ENCODE peak calls at places on chromosomes 11 and 22, in four cellular contexts. C is GM12878, L is HL-60, N is K562. R is an unnamed sample.
A peak's percentile ranks its signal among the peaks of the same experiment; 100 is the strongest.

GRCh38 chr11:37110383-37110782 is 512.3 kb upstream of the RAG2 start:
- DNase-seq in C (no peak), L (no peak), N (no peak), R (no peak)

GRCh38 chr22:49815641-49816071 is 12.0 kb downstream of the BRD1 start:
- DNase-seq in C (peak; percentile 15), L (no peak), N (no peak), R (no peak)

GRCh38 chr11:118979434-118979833 is 7.9 kb downstream of the FOXR1 start:
- DNase-seq in C (no peak), L (peak; percentile 54), N (peak; percentile 54), R (no peak)

GRCh38 chr11:8251767-8252295 is 11.8 kb downstream of the LMO1 start:
- DNase-seq in C (no peak), L (no peak), N (no peak), R (no peak)

GRCh38 chr11:95586681-95587080 is 202.9 kb downstream of the FAM76B start:
- DNase-seq in C (no peak), L (no peak), N (no peak), R (no peak)

GRCh38 chr22:46262449-46263207 is 515 bp downstream of the PKDREJ start:
- DNase-seq in C (no peak), L (no peak), N (no peak), R (no peak)

GRCh38 chr22:23054531-23055257 is 15.6 kb upstream of the GNAZ start:
- DNase-seq in C (peak; percentile 55), L (no peak), N (no peak), R (no peak)

GRCh38 chr11:112652786-112653390 is 308.3 kb upstream of the NCAM1 start:
- DNase-seq in C (no peak), L (no peak), N (no peak), R (no peak)

GRCh38 chr22:28008649-28009048 is 89.6 kb upstream of the PITPNB start:
- DNase-seq in C (no peak), L (no peak), N (no peak), R (no peak)

GRCh38 chr11:124800226-124800929 is at the start of gene MSANTD2:
- DNase-seq in C (no peak), L (peak; percentile 60), N (peak; percentile 78), R (peak; percentile 77)

GRCh38 chr22:29954203-29954855 is 71.4 kb downstream of the MTMR3 start:
- DNase-seq in C (no peak), L (no peak), N (no peak), R (no peak)

GRCh38 chr22:50696799-50697561 is 24.4 kb downstream of the SHANK3 start:
- DNase-seq in C (no peak), L (no peak), N (peak; percentile 51), R (no peak)

GRCh38 chr22:23762866-23763578 is at the start of gene C22orf15:
- DNase-seq in C (no peak), L (no peak), N (no peak), R (no peak)

GRCh38 chr11:83007909-83008580 is 63.7 kb downstream of the RAB30 start:
- DNase-seq in C (no peak), L (no peak), N (peak; percentile 67), R (no peak)

GRCh38 chr11:85118151-85118550 is 509.0 kb downstream of the DLG2 start:
- DNase-seq in C (no peak), L (no peak), N (no peak), R (no peak)

GRCh38 chr11:70233511-70233919 is 30.4 kb downstream of the FADD start:
- DNase-seq in C (no peak), L (no peak), N (peak; percentile 37), R (no peak)

GRCh38 chr11:82539669-82540068 is 194.0 kb downstream of the FAM181B start:
- DNase-seq in C (no peak), L (no peak), N (no peak), R (no peak)

GRCh38 chr11:24078056-24078455 is 418.8 kb upstream of the LUZP2 start:
- DNase-seq in C (no peak), L (no peak), N (no peak), R (no peak)

GRCh38 chr22:40685406-40685805 is 6.1 kb downstream of the MCHR1 start:
- DNase-seq in C (no peak), L (no peak), N (no peak), R (no peak)

GRCh38 chr22:38467438-38467903 is 425 bp upstream of the KDELR3 start:
- DNase-seq in C (no peak), L (no peak), N (peak; percentile 70), R (no peak)

GRCh38 chr11:72441647-72442267 is 7.4 kb upstream of the CLPB start:
- DNase-seq in C (no peak), L (peak; percentile 61), N (no peak), R (no peak)

GRCh38 chr22:31055322-31056159 is 25.6 kb upstream of the SMTN start:
- DNase-seq in C (no peak), L (no peak), N (no peak), R (no peak)

GRCh38 chr22:39170825-39171622 is 18.5 kb upstream of the CBX7 start:
- DNase-seq in C (peak; percentile 53), L (peak; percentile 74), N (peak; percentile 77), R (peak; percentile 73)

GRCh38 chr11:68541983-68542382 is 81.4 kb downstream of the PPP6R3 start:
- DNase-seq in C (no peak), L (no peak), N (peak; percentile 19), R (no peak)
- TF ChIP-seq SPI1 in C (no peak), L (no peak), N (no peak), R (no peak)

GRCh38 chr11:2526808-2527381 is 82.1 kb downstream of the KCNQ1 start:
- DNase-seq in C (no peak), L (peak; percentile 66), N (peak; percentile 36), R (peak; percentile 82)
- TF ChIP-seq SPI1 in C (peak; percentile 99), L (peak; percentile 95), N (peak; percentile 93), R (peak; percentile 99)

GRCh38 chr11:129191649-129192048 is 476 bp downstream of the ARHGAP32 start:
- DNase-seq in C (no peak), L (no peak), N (no peak), R (no peak)

GRCh38 chr11:129189646-129190045 is 2.5 kb downstream of the ARHGAP32 start:
- DNase-seq in C (no peak), L (no peak), N (no peak), R (no peak)

GRCh38 chr11:129190087-129190486 is 2.0 kb downstream of the ARHGAP32 start:
- DNase-seq in C (no peak), L (peak; percentile 8), N (no peak), R (no peak)

GRCh38 chr11:129195682-129196081 is 3.6 kb upstream of the ARHGAP32 start:
- DNase-seq in C (no peak), L (no peak), N (no peak), R (no peak)

GRCh38 chr11:129192150-129192549 is at the start of gene ARHGAP32:
- DNase-seq in C (no peak), L (no peak), N (no peak), R (no peak)
- TF ChIP-seq SPI1 in C (no peak), L (no peak), N (no peak), R (no peak)

GRCh38 chr11:108008656-108009496 is at the start of gene CUL5:
- DNase-seq in C (peak; percentile 60), L (peak; percentile 89), N (peak; percentile 92), R (peak; percentile 87)

GRCh38 chr11:108016647-108017046 is 7.9 kb downstream of the CUL5 start:
- DNase-seq in C (no peak), L (no peak), N (no peak), R (no peak)

GRCh38 chr11:108009497-108010360 is 1.0 kb downstream of the CUL5 start:
- DNase-seq in C (no peak), L (peak; percentile 21), N (peak; percentile 23), R (no peak)

GRCh38 chr11:108007819-108008218 is 879 bp upstream of the CUL5 start:
- DNase-seq in C (no peak), L (no peak), N (no peak), R (no peak)

DNA sequence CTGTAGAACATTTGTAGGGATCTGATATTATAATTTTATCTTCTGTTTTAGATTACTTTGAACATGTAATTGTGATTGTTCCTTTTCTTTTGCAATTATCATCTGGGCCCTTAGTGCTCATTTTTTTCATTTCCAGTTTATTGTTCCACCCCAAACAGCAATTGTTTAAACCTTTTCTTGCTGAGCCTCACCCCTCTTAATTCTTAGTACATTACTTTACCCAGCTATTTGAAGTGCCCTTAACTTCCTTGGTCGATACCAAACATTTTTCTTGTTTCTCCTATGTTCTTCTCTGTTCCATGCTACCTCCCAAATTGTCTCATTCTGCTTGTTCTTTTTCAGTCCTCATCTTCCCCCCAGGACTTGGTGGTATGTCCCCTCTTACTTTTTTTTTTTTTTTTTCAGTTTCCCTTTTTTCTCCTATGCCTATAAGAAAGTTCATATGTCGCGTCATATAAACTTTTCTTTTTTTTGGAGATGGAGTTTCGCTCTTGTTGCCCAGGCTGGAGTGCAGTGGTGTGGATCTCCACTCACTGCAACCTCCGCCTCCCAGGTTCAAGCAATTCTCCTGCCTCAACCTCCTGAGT is 3.5 kb downstream of the CUL5 start:
- DNase-seq in C (no peak), L (no peak), N (no peak), R (no peak)
- TF ChIP-seq SPI1 in C (no peak), L (no peak), N (no peak), R (no peak)

DNA sequence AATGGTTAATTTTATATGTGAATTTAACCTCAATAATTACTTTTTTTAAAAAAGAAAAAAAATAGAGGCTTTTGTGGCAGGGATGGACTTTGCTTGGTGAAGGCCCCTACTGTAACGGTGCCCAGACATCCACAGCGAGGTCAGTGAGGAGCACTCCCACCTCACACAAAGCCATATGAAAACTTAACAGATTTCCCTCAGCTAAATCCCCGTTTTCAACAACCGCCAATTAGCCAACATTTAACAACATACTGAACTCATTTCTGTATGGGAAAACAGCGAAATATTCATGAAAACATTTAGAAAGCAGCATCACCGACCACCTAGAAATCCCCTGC is 618 bp upstream of the C11orf58 start:
- DNase-seq in C (no peak), L (no peak), N (no peak), R (no peak)
- TF ChIP-seq SPI1 in C (no peak), L (no peak), N (no peak), R (no peak)

GRCh38 chr22:20471126-20471833 is 24.3 kb downstream of the KLHL22 start:
- DNase-seq in C (no peak), L (no peak), N (no peak), R (no peak)
- TF ChIP-seq SPI1 in C (no peak), L (no peak), N (no peak), R (no peak)

R was measured in GM12891.